ENCODE peak calls at places on chromosomes 5 and 9, in nine cellular contexts. D is stomach, G is K562, A is GM12891, O is transverse colon, K is HCT116, P is esophagus muscularis mucosa, T is GM23338, S is HepG2. V is an unnamed sample.

GRCh38 chr5:168809218-168809617 is 230.1 kb upstream of the PANK3 start:
- DNase-seq in D (no peak), G (no peak), A (no peak), O (no peak), K (no peak), P (no peak), T (no peak), S (no peak), V (no peak)

GRCh38 chr5:107389130-107389553 is 281.6 kb downstream of the EFNA5 start:
- DNase-seq in D (peak; percentile 29), G (no peak), A (no peak), O (peak; percentile 19), K (no peak), P (no peak), T (no peak), S (no peak), V (no peak)

GRCh38 chr5:159218595-159219023 is 9.3 kb upstream of the RNF145 start:
- DNase-seq in D (no peak), G (no peak), A (no peak), O (no peak), K (no peak), P (no peak), T (no peak), S (no peak), V (no peak)

GRCh38 chr5:163505049-163505474 is 357 bp upstream of the MAT2B start:
- DNase-seq in D (no peak), G (peak; percentile 36), A (no peak), O (no peak), K (no peak), P (no peak), T (no peak), S (no peak), V (no peak)

GRCh38 chr5:40486437-40487270 is 193.1 kb upstream of the PTGER4 start:
- DNase-seq in D (no peak), G (no peak), A (no peak), O (no peak), K (no peak), P (no peak), T (no peak), S (no peak), V (no peak)

GRCh38 chr5:181053760-181054122 is 13.7 kb downstream of the BTNL9 start:
- DNase-seq in D (no peak), G (no peak), A (no peak), O (no peak), K (no peak), P (peak; percentile 64), T (peak; percentile 58), S (no peak), V (no peak)

GRCh38 chr5:159969966-159970365 is 39.0 kb upstream of the TTC1 start:
- DNase-seq in D (no peak), G (no peak), A (no peak), O (no peak), K (no peak), P (no peak), T (no peak), S (no peak), V (no peak)

GRCh38 chr5:158203256-158203655 is 344.3 kb upstream of the CLINT1 start:
- DNase-seq in D (no peak), G (no peak), A (no peak), O (no peak), K (no peak), P (no peak), T (no peak), S (no peak), V (no peak)

DNA sequence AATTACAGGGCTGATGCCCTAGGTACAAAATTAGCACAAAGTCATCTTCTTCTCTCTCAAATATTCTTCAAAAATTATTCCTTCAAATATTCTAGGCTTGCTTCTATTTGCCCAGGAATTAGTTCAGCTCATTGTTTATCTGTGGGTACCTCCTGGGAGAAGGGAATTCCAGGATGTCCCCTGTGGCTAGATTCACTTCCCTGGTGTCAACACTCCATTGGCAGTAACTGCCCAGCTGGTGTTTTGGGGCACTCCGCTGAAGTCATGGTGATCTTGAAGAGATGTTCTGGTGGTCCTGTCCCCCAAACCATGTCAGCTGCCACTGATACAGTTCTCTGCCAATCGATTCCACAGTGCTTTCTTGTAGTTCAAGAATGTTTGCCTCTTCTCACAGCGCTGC is 26.2 kb upstream of the TGFBR1 start:
- DNase-seq in D (no peak), G (no peak), A (no peak), O (no peak), K (no peak), P (no peak), T (no peak), S (no peak), V (no peak)
- TF ChIP-seq POLR2AphosphoS5 in D (no peak), G (no peak), A (no peak), O (no peak), K (no peak), P (no peak), T (no peak), S (no peak), V (no peak)

GRCh38 chr5:80037366-80037765 is 2.2 kb downstream of the THBS4 start:
- DNase-seq in D (no peak), G (no peak), A (no peak), O (no peak), K (no peak), P (no peak), T (no peak), S (no peak), V (no peak)

GRCh38 chr5:80036621-80037020 is 1.5 kb downstream of the THBS4 start:
- DNase-seq in D (no peak), G (no peak), A (no peak), O (no peak), K (no peak), P (no peak), T (no peak), S (no peak), V (no peak)

GRCh38 chr5:80043187-80043586 is 8.0 kb downstream of the THBS4 start:
- DNase-seq in D (no peak), G (no peak), A (no peak), O (no peak), K (no peak), P (no peak), T (no peak), S (no peak), V (no peak)

GRCh38 chr5:80035839-80036238 is 691 bp downstream of the THBS4 start:
- DNase-seq in D (no peak), G (no peak), A (no peak), O (no peak), K (no peak), P (no peak), T (peak; percentile 57), S (no peak), V (no peak)

DNA sequence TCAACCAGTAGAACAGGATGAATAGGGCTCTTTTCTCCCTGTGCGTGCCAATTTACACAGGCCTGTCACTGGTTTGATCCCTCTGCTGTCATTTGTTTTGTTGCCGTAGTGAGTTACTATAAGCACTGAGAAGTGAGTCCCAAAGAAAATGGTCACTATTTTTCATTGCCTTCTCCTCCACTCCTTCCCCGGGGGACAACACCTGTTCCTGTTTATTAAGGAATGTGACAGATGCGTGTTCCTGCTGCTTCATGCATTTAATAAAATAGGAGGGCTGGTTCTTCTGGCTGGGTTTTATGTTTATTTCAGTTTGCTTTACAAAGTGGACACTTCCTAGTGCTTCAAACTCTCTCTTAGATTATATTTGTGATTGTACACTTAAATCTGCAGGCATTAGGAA is 6.4 kb downstream of the THBS4 start:
- DNase-seq in D (no peak), G (no peak), A (no peak), O (no peak), K (no peak), P (no peak), T (no peak), S (no peak), V (no peak)
- TF ChIP-seq POLR2AphosphoS5 in D (no peak), G (no peak), A (no peak), O (no peak), K (no peak), P (no peak), T (no peak), S (no peak), V (no peak)

DNA sequence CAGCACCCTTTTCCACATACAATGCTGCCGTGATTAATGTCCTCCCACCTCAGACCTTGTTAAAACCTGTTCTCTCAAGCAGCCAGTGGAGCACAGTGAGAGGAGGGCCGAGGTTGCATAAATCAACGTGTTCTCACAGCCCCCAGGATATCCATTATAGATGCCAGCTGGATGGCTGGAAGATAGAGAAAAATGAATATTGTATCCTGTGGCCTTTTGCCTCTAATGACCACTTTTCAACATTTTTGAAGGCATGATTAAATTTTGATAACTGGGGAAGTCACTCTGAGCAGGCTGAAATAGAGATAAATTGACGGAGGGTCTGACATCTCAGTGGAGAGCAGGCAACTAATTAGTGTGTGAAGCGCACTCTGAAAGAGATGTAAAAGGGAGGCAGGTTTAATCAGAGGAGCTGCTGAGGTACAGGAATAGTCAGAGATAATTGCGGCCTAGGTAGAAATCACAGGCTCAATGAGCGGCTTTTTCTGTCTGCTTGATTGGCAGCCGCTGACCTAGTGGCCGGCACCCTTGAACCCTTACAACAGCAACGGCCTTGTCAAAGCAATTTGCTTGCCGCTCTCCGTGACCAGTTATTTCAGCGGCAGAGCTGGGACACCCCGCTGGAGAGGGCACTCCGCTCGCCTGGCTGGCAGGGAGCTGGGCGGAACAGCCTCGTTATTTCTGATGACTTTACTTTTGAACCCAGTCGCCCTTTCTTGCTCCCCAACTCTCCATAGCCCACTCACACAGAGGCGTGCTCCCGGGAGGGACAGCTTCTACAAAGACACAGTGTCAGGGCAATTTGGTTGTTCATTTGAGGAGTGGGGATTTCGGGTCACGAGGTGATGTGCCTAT is 560.7 kb downstream of the PSAT1 start:
- DNase-seq in D (no peak), G (no peak), A (no peak), O (no peak), K (no peak), P (no peak), T (no peak), S (no peak), V (no peak)
- TF ChIP-seq POLR2AphosphoS5 in D (no peak), G (no peak), A (no peak), O (no peak), K (no peak), P (no peak), T (no peak), S (no peak), V (no peak)

GRCh38 chr5:138649775-138650174 is 74.6 kb upstream of the HSPA9 start:
- DNase-seq in D (no peak), G (no peak), A (no peak), O (no peak), K (no peak), P (no peak), T (no peak), S (no peak), V (no peak)

GRCh38 chr5:138650196-138650595 is 75.0 kb upstream of the HSPA9 start:
- DNase-seq in D (no peak), G (no peak), A (no peak), O (no peak), K (no peak), P (no peak), T (no peak), S (no peak), V (no peak)

GRCh38 chr5:138649316-138649720 is 74.1 kb upstream of the HSPA9 start:
- DNase-seq in D (no peak), G (no peak), A (no peak), O (no peak), K (no peak), P (no peak), T (peak; percentile 38), S (no peak), V (no peak)

GRCh38 chr5:138651767-138652117 is 76.5 kb upstream of the HSPA9 start:
- DNase-seq in D (no peak), G (no peak), A (no peak), O (no peak), K (no peak), P (no peak), T (peak; percentile 42), S (no peak), V (no peak)

DNA sequence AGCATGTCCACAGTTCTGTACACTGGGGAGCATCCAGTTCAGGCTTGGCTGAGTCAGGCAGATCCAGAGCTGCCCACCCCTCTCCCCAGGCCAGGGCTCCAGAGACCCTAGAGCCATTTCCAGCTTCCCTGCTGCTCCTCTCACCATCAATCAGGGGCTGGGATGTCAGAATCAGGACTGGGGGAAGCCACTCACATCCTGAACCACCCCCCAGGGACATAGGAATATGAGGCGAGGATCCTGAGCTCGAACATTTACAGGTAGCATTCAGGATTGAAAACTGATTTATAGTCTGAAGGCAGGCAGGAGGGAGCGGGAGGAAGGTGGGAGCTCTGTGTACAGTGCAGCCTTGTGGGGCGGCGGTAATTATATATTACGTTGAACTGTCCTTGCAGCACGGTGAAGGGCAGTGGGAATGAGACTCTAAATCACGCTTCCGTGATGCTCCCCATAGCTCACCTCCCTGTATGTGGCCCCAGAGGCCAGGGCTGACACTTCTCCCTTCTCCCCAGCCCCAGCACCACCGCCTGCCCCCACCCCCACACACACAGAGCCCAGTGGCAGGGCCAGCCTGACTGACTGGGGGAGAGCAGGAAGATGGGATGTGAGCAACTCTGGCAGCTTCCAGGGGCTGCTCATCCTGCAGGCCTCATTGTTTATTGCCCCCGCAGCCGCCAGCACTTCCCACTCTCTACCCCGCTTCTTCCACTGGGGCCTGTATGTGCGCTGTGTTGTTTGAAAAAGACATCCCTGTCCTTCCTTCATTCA is 76.0 kb upstream of the HSPA9 start:
- DNase-seq in D (no peak), G (no peak), A (no peak), O (no peak), K (no peak), P (no peak), T (no peak), S (no peak), V (no peak)
- TF ChIP-seq POLR2AphosphoS5 in D (no peak), G (no peak), A (no peak), O (no peak), K (no peak), P (no peak), T (no peak), S (no peak), V (no peak)